ENCODE peak calls at places on chromosomes 16 and 17, in seven cellular contexts. R is NAMALWA, L is stomach, B is GM23248, K is right cardiac atrium, V is adrenal gland, T is HTR-8/SVneo. I is an unnamed sample.

GRCh38 chr16:88634141-88634993 is 4.0 kb upstream of the IL17C start:
- DNase-seq in K (peak), R (peak), B (peak), T (no peak), L (peak), V (no peak), I (peak)

GRCh38 chr17:56596741-56597494 is 3.4 kb downstream of the NOG start:
- DNase-seq in V (no peak), R (no peak), K (no peak), L (no peak), B (peak), T (peak), I (no peak)

GRCh38 chr17:56679148-56679766 is 85.8 kb downstream of the NOG start:
- DNase-seq in K (no peak), R (peak), V (no peak), B (peak), T (peak), L (no peak), I (peak)

GRCh38 chr17:9370464-9370863 is 205.2 kb downstream of the STX8 start:
- DNase-seq in R (no peak), T (no peak), V (no peak), L (no peak), K (no peak), B (peak), I (peak)

GRCh38 chr16:72198021-72198420 is 26.1 kb upstream of the PMFBP1 start:
- DNase-seq in L (no peak), T (no peak), K (peak), B (peak), V (peak), R (no peak), I (peak)

GRCh38 chr17:77822302-77823030 is 136.0 kb upstream of the TNRC6C start:
- DNase-seq in T (no peak), L (no peak), K (peak), V (no peak), B (peak), R (no peak), I (peak)

GRCh38 chr16:66359811-66360608 is 6.5 kb upstream of the CDH5 start:
- DNase-seq in K (peak), L (no peak), R (no peak), T (no peak), V (no peak), B (no peak), I (peak)

GRCh38 chr16:57071840-57072541 is 20.4 kb upstream of the CPNE2 start:
- DNase-seq in K (no peak), B (peak), V (no peak), R (peak), T (no peak), L (no peak), I (peak)

GRCh38 chr17:76726766-76727718 is at the start of gene METTL23:
- DNase-seq in R (peak), B (peak), V (peak), K (peak), T (peak), L (peak), I (peak)

GRCh38 chr16:21260870-21261791 is 17.0 kb downstream of the CRYM start:
- DNase-seq in B (peak), R (no peak), T (peak), L (peak), K (no peak), V (peak), I (peak)

GRCh38 chr17:11488407-11488806 is 109.9 kb upstream of the DNAH9 start:
- DNase-seq in V (no peak), L (no peak), B (no peak), T (no peak), K (no peak), R (no peak), I (no peak)

GRCh38 chr16:24151482-24151939 is 104.6 kb upstream of the CACNG3 start:
- DNase-seq in B (no peak), V (no peak), L (no peak), R (no peak), K (no peak), T (no peak), I (no peak)

GRCh38 chr17:61416540-61417363 is 17.1 kb downstream of the TBX2 start:
- DNase-seq in B (peak), T (peak), K (peak), L (peak), V (peak), R (peak), I (peak)

GRCh38 chr17:32551186-32551955 is 64.6 kb downstream of the CDK5R1 start:
- DNase-seq in T (no peak), B (peak), R (no peak), V (no peak), K (no peak), L (no peak), I (peak)

GRCh38 chr16:57955572-57955971 is 15.4 kb downstream of the CNGB1 start:
- DNase-seq in R (no peak), V (peak), B (no peak), K (no peak), T (no peak), L (peak), I (no peak)

GRCh38 chr16:22235839-22236745 is 30.0 kb downstream of the EEF2K start:
- DNase-seq in L (no peak), T (no peak), K (peak), V (peak), B (peak), R (no peak), I (peak)

GRCh38 chr17:81061027-81061426 is 26.1 kb downstream of the BAIAP2 start:
- DNase-seq in B (no peak), R (no peak), T (no peak), V (no peak), L (no peak), K (no peak), I (no peak)

GRCh38 chr16:56477096-56477878 is 25.9 kb downstream of the OGFOD1 start:
- DNase-seq in R (no peak), L (no peak), K (no peak), B (peak), V (peak), T (peak), I (peak)

GRCh38 chr17:18896146-18896545 is 38.2 kb downstream of the PRPSAP2 start:
- DNase-seq in R (no peak), L (no peak), B (no peak), K (no peak), T (no peak), V (no peak), I (no peak)

GRCh38 chr17:17019430-17019762 is 22.9 kb upstream of the MPRIP start:
- DNase-seq in R (no peak), B (no peak), T (no peak), L (no peak), K (no peak), V (no peak), I (no peak)

GRCh38 chr16:911101-911500 is 59.7 kb downstream of the LMF1 start:
- DNase-seq in V (no peak), L (no peak), K (no peak), B (no peak), T (no peak), R (no peak), I (no peak)

GRCh38 chr17:78474631-78475146 is 96.2 kb downstream of the PGS1 start:
- DNase-seq in K (no peak), L (peak), B (no peak), R (no peak), V (no peak), T (no peak), I (no peak)

GRCh38 chr16:87723224-87723619 is 42.6 kb downstream of the KLHDC4 start:
- DNase-seq in K (peak), L (peak), V (peak), R (peak), T (no peak), B (peak), I (peak)

GRCh38 chr17:78697122-78697845 is 84.8 kb downstream of the CYTH1 start:
- DNase-seq in B (peak), L (no peak), K (no peak), R (no peak), T (no peak), V (peak), I (peak)

GRCh38 chr16:75252946-75253911 is 1.8 kb upstream of the BCAR1 start:
- DNase-seq in B (peak), R (no peak), L (no peak), T (peak), K (peak), V (peak), I (peak)

GRCh38 chr16:85395207-85395912 is 217.8 kb upstream of the GSE1 start:
- DNase-seq in B (peak), K (peak), V (peak), T (peak), L (peak), R (no peak), I (peak)

GRCh38 chr16:31202402-31203385 is at the start of gene PYCARD:
- DNase-seq in R (no peak), K (peak), L (peak), V (peak), B (peak), T (no peak), I (peak)

GRCh38 chr17:37305406-37305905 is 70.3 kb upstream of the C17orf78 start:
- DNase-seq in T (no peak), K (no peak), B (no peak), V (no peak), R (no peak), L (no peak), I (no peak)

GRCh38 chr17:74530751-74531150 is 524 bp downstream of the CD300LB start:
- DNase-seq in L (no peak), T (no peak), B (no peak), K (no peak), V (no peak), R (no peak), I (no peak)

GRCh38 chr16:15676506-15676905 is 26.5 kb downstream of the NDE1 start:
- DNase-seq in K (no peak), L (no peak), V (no peak), R (no peak), T (no peak), B (no peak), I (no peak)